ENCODE peak calls at places on chromosomes 1 and 21, in four cellular contexts. One of them, this sample, is unnamed.
A peak's percentile ranks its signal among the peaks of the same experiment; 100 is the strongest.

GRCh38 chr1:67166196-67166595 is at the start of gene IL23R:
- DNase-seq in testis: no peak
- DNase-seq in uterus: no peak
- DNase-seq in pancreas: no peak
- DNase-seq in this sample: no peak

GRCh38 chr1:32989160-32989894 is 24.7 kb upstream of the RNF19B start:
- DNase-seq in testis: peak; percentile 80
- DNase-seq in uterus: peak; percentile 75
- DNase-seq in pancreas: no peak
- DNase-seq in this sample: no peak

GRCh38 chr1:31299365-31299764 is 2.5 kb downstream of the ZCCHC17 start:
- DNase-seq in testis: no peak
- DNase-seq in uterus: no peak
- DNase-seq in pancreas: no peak
- DNase-seq in this sample: no peak

GRCh38 chr1:19124273-19124672 is 85.8 kb downstream of the UBR4 start:
- DNase-seq in testis: no peak
- DNase-seq in uterus: no peak
- DNase-seq in pancreas: no peak
- DNase-seq in this sample: no peak

GRCh38 chr1:206658264-206658980 is 23.1 kb downstream of the DYRK3 start:
- DNase-seq in testis: peak; percentile 32
- DNase-seq in uterus: no peak
- DNase-seq in pancreas: no peak
- DNase-seq in this sample: peak; percentile 28

GRCh38 chr1:173095632-173096031 is 44.9 kb upstream of the TNFSF18 start:
- DNase-seq in testis: no peak
- DNase-seq in uterus: no peak
- DNase-seq in pancreas: no peak
- DNase-seq in this sample: no peak

GRCh38 chr21:42880352-42880751 is 1.0 kb upstream of the WDR4 start:
- DNase-seq in testis: no peak
- DNase-seq in uterus: no peak
- DNase-seq in pancreas: no peak
- DNase-seq in this sample: no peak

GRCh38 chr1:205003358-205004145 is 39.5 kb upstream of the CNTN2 start:
- DNase-seq in testis: no peak
- DNase-seq in uterus: no peak
- DNase-seq in pancreas: no peak
- DNase-seq in this sample: peak; percentile 41

GRCh38 chr1:212284332-212284743 is 872 bp upstream of the PPP2R5A start:
- DNase-seq in testis: no peak
- DNase-seq in uterus: no peak
- DNase-seq in pancreas: no peak
- DNase-seq in this sample: no peak

GRCh38 chr1:152328801-152329391 is 3.9 kb upstream of the FLG start:
- DNase-seq in testis: no peak
- DNase-seq in uterus: no peak
- DNase-seq in pancreas: no peak
- DNase-seq in this sample: no peak

GRCh38 chr1:116826818-116827606 is 72.8 kb downstream of the CD2 start:
- DNase-seq in testis: no peak
- DNase-seq in uterus: no peak
- DNase-seq in pancreas: no peak
- DNase-seq in this sample: peak; percentile 36

GRCh38 chr1:25030674-25031589 is 100.9 kb upstream of the RUNX3 start:
- DNase-seq in testis: no peak
- DNase-seq in uterus: no peak
- DNase-seq in pancreas: no peak
- DNase-seq in this sample: no peak

GRCh38 chr1:66980745-66981367 is 56.1 kb downstream of the MIER1 start:
- DNase-seq in testis: no peak
- DNase-seq in uterus: no peak
- DNase-seq in pancreas: no peak
- DNase-seq in this sample: no peak

GRCh38 chr1:175317309-175317708 is 124.7 kb upstream of the KIAA0040 start:
- DNase-seq in testis: peak; percentile 22
- DNase-seq in uterus: no peak
- DNase-seq in pancreas: no peak
- DNase-seq in this sample: peak; percentile 19

GRCh38 chr1:198373376-198373775 is 167.1 kb downstream of the ATP6V1G3 start:
- DNase-seq in testis: no peak
- DNase-seq in uterus: no peak
- DNase-seq in pancreas: no peak
- DNase-seq in this sample: no peak

GRCh38 chr1:212587304-212588136 is 21.0 kb upstream of the ATF3 start:
- DNase-seq in testis: no peak
- DNase-seq in uterus: no peak
- DNase-seq in pancreas: no peak
- DNase-seq in this sample: no peak

GRCh38 chr1:17199267-17200044 is 5.5 kb upstream of the PADI1 start:
- DNase-seq in testis: no peak
- DNase-seq in uterus: no peak
- DNase-seq in pancreas: peak; percentile 31
- DNase-seq in this sample: no peak

GRCh38 chr1:211036701-211037494 is 97.0 kb downstream of the KCNH1 start:
- DNase-seq in testis: no peak
- DNase-seq in uterus: no peak
- DNase-seq in pancreas: no peak
- DNase-seq in this sample: no peak

GRCh38 chr1:78284354-78284753 is 206.4 kb upstream of the PTGFR start:
- DNase-seq in testis: no peak
- DNase-seq in uterus: no peak
- DNase-seq in pancreas: no peak
- DNase-seq in this sample: no peak

GRCh38 chr21:17003763-17004373 is 509.0 kb upstream of the CXADR start:
- DNase-seq in testis: no peak
- DNase-seq in uterus: no peak
- DNase-seq in pancreas: no peak
- DNase-seq in this sample: no peak

GRCh38 chr1:228265167-228265566 is 57.3 kb downstream of the OBSCN start:
- DNase-seq in testis: no peak
- DNase-seq in uterus: no peak
- DNase-seq in pancreas: no peak
- DNase-seq in this sample: no peak

GRCh38 chr1:112849425-112849966 is 106.5 kb downstream of the SLC16A1 start:
- DNase-seq in testis: peak; percentile 47
- DNase-seq in uterus: no peak
- DNase-seq in pancreas: peak; percentile 57
- DNase-seq in this sample: peak; percentile 76

GRCh38 chr21:42750737-42751530 is 97.5 kb downstream of the PDE9A start:
- DNase-seq in testis: no peak
- DNase-seq in uterus: no peak
- DNase-seq in pancreas: peak; percentile 47
- DNase-seq in this sample: no peak

GRCh38 chr1:101262601-101263348 is 26.0 kb downstream of the S1PR1 start:
- DNase-seq in testis: no peak
- DNase-seq in uterus: no peak
- DNase-seq in pancreas: no peak
- DNase-seq in this sample: no peak

GRCh38 chr1:18529714-18530113 is 49.0 kb downstream of the KLHDC7A start:
- DNase-seq in testis: no peak
- DNase-seq in uterus: no peak
- DNase-seq in pancreas: no peak
- DNase-seq in this sample: no peak

GRCh38 chr1:71196685-71197084 is 115.8 kb upstream of the ZRANB2 start:
- DNase-seq in testis: no peak
- DNase-seq in uterus: no peak
- DNase-seq in pancreas: no peak
- DNase-seq in this sample: no peak

GRCh38 chr1:64440423-64440822 is 29.5 kb upstream of the CACHD1 start:
- DNase-seq in testis: no peak
- DNase-seq in uterus: no peak
- DNase-seq in pancreas: no peak
- DNase-seq in this sample: no peak

GRCh38 chr1:228354390-228355320 is 52.0 kb downstream of the TRIM11 start:
- DNase-seq in testis: no peak
- DNase-seq in uterus: no peak
- DNase-seq in pancreas: no peak
- DNase-seq in this sample: no peak

GRCh38 chr21:45979651-45980050 is 1.9 kb upstream of the COL6A1 start:
- DNase-seq in testis: no peak
- DNase-seq in uterus: no peak
- DNase-seq in pancreas: no peak
- DNase-seq in this sample: no peak

GRCh38 chr1:37620707-37621106 is 14.0 kb downstream of the RSPO1 start:
- DNase-seq in testis: no peak
- DNase-seq in uterus: no peak
- DNase-seq in pancreas: no peak
- DNase-seq in this sample: no peak

GRCh38 chr1:27122652-27123051 is 32.3 kb downstream of the SLC9A1 start:
- DNase-seq in testis: no peak
- DNase-seq in uterus: no peak
- DNase-seq in pancreas: no peak
- DNase-seq in this sample: peak; percentile 59

GRCh38 chr1:57404914-57405313 is 18.9 kb downstream of the DAB1 start:
- DNase-seq in testis: no peak
- DNase-seq in uterus: no peak
- DNase-seq in pancreas: no peak
- DNase-seq in this sample: no peak

GRCh38 chr21:30434033-30434631 is 4.1 kb downstream of the KRTAP13-4 start:
- DNase-seq in testis: peak; percentile 57
- DNase-seq in uterus: no peak
- DNase-seq in pancreas: no peak
- DNase-seq in this sample: peak; percentile 33

GRCh38 chr1:25167269-25168192 is 64.8 kb downstream of the SYF2 start:
- DNase-seq in testis: no peak
- DNase-seq in uterus: no peak
- DNase-seq in pancreas: no peak
- DNase-seq in this sample: no peak

GRCh38 chr1:176391621-176392020 is 71.4 kb upstream of the PAPPA2 start:
- DNase-seq in testis: peak; percentile 58
- DNase-seq in uterus: no peak
- DNase-seq in pancreas: no peak
- DNase-seq in this sample: no peak

GRCh38 chr21:35198982-35199732 is 150.1 kb upstream of the RUNX1 start:
- DNase-seq in testis: no peak
- DNase-seq in uterus: no peak
- DNase-seq in pancreas: no peak
- DNase-seq in this sample: no peak

GRCh38 chr21:17461014-17461413 is 51.8 kb upstream of the CXADR start:
- DNase-seq in testis: peak; percentile 40
- DNase-seq in uterus: peak; percentile 74
- DNase-seq in pancreas: no peak
- DNase-seq in this sample: no peak

GRCh38 chr1:241330619-241331327 is 26.2 kb downstream of the RGS7 start:
- DNase-seq in testis: no peak
- DNase-seq in uterus: no peak
- DNase-seq in pancreas: no peak
- DNase-seq in this sample: no peak

GRCh38 chr1:41404308-41404755 is 43.1 kb downstream of the FOXO6 start:
- DNase-seq in testis: no peak
- DNase-seq in uterus: no peak
- DNase-seq in pancreas: no peak
- DNase-seq in this sample: peak; percentile 82

GRCh38 chr1:21766210-21766609 is 16.7 kb downstream of the USP48 start:
- DNase-seq in testis: no peak
- DNase-seq in uterus: no peak
- DNase-seq in pancreas: no peak
- DNase-seq in this sample: no peak
- H3K4me1 ChIP-seq in testis: peaks cover 27% of the 10 kb centered on the region
- H3K4me1 ChIP-seq in uterus: no peaks in the 10 kb centered on the region
- H3K4me1 ChIP-seq in pancreas: peaks cover 16% of the 10 kb centered on the region
- H3K4me1 ChIP-seq in this sample: no peaks in the 10 kb centered on the region

DNA sequence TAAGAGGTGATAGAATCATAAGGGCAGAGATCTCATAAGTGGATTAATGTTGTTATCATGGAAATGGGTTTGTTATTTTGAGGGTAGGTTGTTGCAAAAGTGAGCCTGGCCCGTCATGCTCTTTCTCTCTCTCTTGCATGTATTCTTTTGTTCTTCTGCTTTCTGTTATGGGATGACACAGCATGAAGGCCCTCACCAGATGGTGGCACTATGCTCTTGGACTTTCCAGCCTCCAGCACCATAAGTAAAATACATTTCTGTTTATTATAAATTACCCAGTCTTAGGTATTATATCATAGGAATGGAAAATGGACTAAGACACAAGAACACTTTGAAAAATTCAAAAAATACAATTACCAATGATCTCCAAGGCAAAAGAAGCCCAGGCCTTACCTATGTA is 676.1 kb downstream of the PTPRU start:
- DNase-seq in testis: no peak
- DNase-seq in uterus: no peak
- DNase-seq in pancreas: no peak
- DNase-seq in this sample: no peak
- TF ChIP-seq CTCF in testis: no peak
- TF ChIP-seq CTCF in uterus: no peak
- TF ChIP-seq CTCF in pancreas: no peak
- TF ChIP-seq CTCF in this sample: peak; percentile 37

DNA sequence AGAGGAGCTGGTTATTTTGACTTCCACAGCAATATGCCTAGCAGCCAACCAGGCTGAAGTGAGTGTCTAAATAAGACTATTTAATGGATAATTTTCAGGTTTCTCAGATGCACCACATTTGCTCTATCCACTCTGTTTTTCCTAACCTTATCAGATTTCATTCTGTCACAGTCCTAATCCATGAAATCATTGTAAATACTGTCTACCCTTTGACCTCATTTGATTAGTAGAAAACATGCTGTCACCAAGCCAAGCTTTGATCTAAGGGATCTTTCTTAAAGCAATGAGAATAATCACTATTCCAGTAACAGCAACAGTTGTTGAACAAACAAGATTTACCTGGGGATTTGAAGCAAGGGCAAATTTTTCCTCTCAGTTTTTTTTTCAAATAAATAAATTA is 595.6 kb downstream of the LTN1 start:
- DNase-seq in testis: no peak
- DNase-seq in uterus: no peak
- DNase-seq in pancreas: no peak
- DNase-seq in this sample: no peak
- H3K9me3 ChIP-seq in testis: no peaks in the 10 kb centered on the region
- H3K9me3 ChIP-seq in uterus: no peaks in the 10 kb centered on the region
- H3K9me3 ChIP-seq in pancreas: no peaks in the 10 kb centered on the region
- H3K9me3 ChIP-seq in this sample: no peaks in the 10 kb centered on the region

DNA sequence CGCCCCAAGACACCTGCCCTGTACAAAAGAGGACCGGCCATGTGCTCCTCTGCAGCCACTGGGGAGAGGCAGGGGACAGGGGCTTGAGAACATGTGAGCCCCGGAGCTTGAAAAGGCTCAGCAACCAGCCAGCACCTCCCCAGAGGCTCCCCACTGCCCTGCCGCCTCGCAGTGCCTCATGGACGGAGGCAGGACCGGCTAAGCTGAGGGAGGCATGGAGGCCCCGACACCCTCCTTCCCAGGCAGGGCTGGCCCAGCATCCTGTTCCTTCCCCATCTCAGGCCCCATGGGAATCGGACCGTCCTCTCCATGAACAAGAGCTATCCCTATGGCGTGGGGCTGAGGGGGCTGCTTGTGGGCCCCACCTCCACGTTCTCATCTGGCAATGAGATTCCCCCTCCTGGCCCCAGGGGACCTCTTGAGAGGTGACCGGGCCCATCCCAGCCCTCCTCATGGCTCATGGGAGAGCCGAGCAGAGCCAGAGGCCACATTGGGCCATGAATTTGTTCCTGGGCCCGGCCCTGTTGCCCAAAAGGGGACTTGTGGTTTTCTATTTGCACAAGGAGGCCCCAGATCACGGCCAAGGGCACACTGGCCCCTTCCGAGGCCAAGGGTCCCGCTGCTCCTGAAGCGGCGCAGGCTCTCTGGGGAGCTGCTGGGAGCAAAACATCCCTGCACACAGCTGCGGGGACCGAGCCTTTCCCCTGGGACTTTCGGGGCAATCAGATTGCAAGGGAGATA is 65.2 kb upstream of the ARHGEF16 start:
- DNase-seq in testis: no peak
- DNase-seq in uterus: no peak
- DNase-seq in pancreas: no peak
- DNase-seq in this sample: no peak
- H3K4me1 ChIP-seq in testis: peaks cover 10% of the 10 kb centered on the region
- H3K4me1 ChIP-seq in uterus: no peaks in the 10 kb centered on the region
- H3K4me1 ChIP-seq in pancreas: no peaks in the 10 kb centered on the region
- H3K4me1 ChIP-seq in this sample: no peaks in the 10 kb centered on the region

This sample was measured in BE2C.